ENCODE peak calls at places on chromosomes 7 and 10, in four cellular contexts. One of them, this sample, is unnamed.

GRCh38 chr10:130479906-130480305 is 343.7 kb downstream of the GLRX3 start:
- DNase-seq in mammary epithelial cell: no peak
- DNase-seq in lower lobe of right lung: no peak
- DNase-seq in RWPE2: no peak
- DNase-seq in this sample: no peak

GRCh38 chr7:19016140-19016539 is 101.3 kb downstream of the TWIST1 start:
- DNase-seq in mammary epithelial cell: peak
- DNase-seq in RWPE2: no peak
- DNase-seq in lower lobe of right lung: no peak
- DNase-seq in this sample: peak

GRCh38 chr10:96651998-96652431 is 65.2 kb upstream of the TM9SF3 start:
- DNase-seq in mammary epithelial cell: no peak
- DNase-seq in lower lobe of right lung: no peak
- DNase-seq in RWPE2: no peak
- DNase-seq in this sample: no peak

GRCh38 chr7:140923358-140924006 is 1.2 kb downstream of the BRAF start:
- DNase-seq in RWPE2: no peak
- DNase-seq in mammary epithelial cell: peak
- DNase-seq in lower lobe of right lung: no peak
- DNase-seq in this sample: peak

GRCh38 chr7:47474937-47475879 is 106.7 kb downstream of the TNS3 start:
- DNase-seq in lower lobe of right lung: peak
- DNase-seq in mammary epithelial cell: peak
- DNase-seq in RWPE2: peak
- DNase-seq in this sample: peak

GRCh38 chr10:77360121-77360520 is 277.5 kb downstream of the KCNMA1 start:
- DNase-seq in RWPE2: no peak
- DNase-seq in lower lobe of right lung: no peak
- DNase-seq in mammary epithelial cell: peak
- DNase-seq in this sample: peak

GRCh38 chr10:71995880-71996597 is 31.8 kb downstream of the CHST3 start:
- DNase-seq in lower lobe of right lung: no peak
- DNase-seq in RWPE2: no peak
- DNase-seq in mammary epithelial cell: no peak
- DNase-seq in this sample: no peak

GRCh38 chr10:125121003-125121402 is 39.4 kb downstream of the CTBP2 start:
- DNase-seq in lower lobe of right lung: no peak
- DNase-seq in RWPE2: peak
- DNase-seq in mammary epithelial cell: peak
- DNase-seq in this sample: peak

GRCh38 chr7:56538541-56539429 is 422.6 kb upstream of the NUPR2 start:
- DNase-seq in RWPE2: no peak
- DNase-seq in mammary epithelial cell: no peak
- DNase-seq in lower lobe of right lung: no peak
- DNase-seq in this sample: no peak

GRCh38 chr7:133936074-133936473 is 191.1 kb upstream of the LRGUK start:
- DNase-seq in RWPE2: no peak
- DNase-seq in lower lobe of right lung: no peak
- DNase-seq in mammary epithelial cell: no peak
- DNase-seq in this sample: peak

GRCh38 chr10:65142641-65143435 is 1621.6 kb downstream of the REEP3 start:
- DNase-seq in lower lobe of right lung: no peak
- DNase-seq in mammary epithelial cell: peak
- DNase-seq in RWPE2: no peak
- DNase-seq in this sample: peak

GRCh38 chr7:96887426-96887825 is 117.9 kb upstream of the DLX6 start:
- DNase-seq in lower lobe of right lung: no peak
- DNase-seq in mammary epithelial cell: peak
- DNase-seq in RWPE2: no peak
- DNase-seq in this sample: peak

GRCh38 chr7:85737426-85737825 is 550.6 kb upstream of the SEMA3D start:
- DNase-seq in mammary epithelial cell: no peak
- DNase-seq in RWPE2: no peak
- DNase-seq in lower lobe of right lung: no peak
- DNase-seq in this sample: no peak

GRCh38 chr10:83934062-83934461 is 205.2 kb upstream of the GHITM start:
- DNase-seq in lower lobe of right lung: no peak
- DNase-seq in mammary epithelial cell: no peak
- DNase-seq in RWPE2: no peak
- DNase-seq in this sample: no peak

GRCh38 chr7:48299580-48300169 is 128.4 kb downstream of the ABCA13 start:
- DNase-seq in RWPE2: no peak
- DNase-seq in mammary epithelial cell: peak
- DNase-seq in lower lobe of right lung: no peak
- DNase-seq in this sample: peak

GRCh38 chr10:58488921-58489320 is 23.8 kb upstream of the BICC1 start:
- DNase-seq in lower lobe of right lung: no peak
- DNase-seq in mammary epithelial cell: no peak
- DNase-seq in RWPE2: no peak
- DNase-seq in this sample: no peak

GRCh38 chr7:468141-468540 is 51.5 kb downstream of the PDGFA start:
- DNase-seq in RWPE2: no peak
- DNase-seq in mammary epithelial cell: no peak
- DNase-seq in lower lobe of right lung: no peak
- DNase-seq in this sample: no peak

GRCh38 chr10:22962817-22963216 is 35.0 kb downstream of the ARMC3 start:
- DNase-seq in RWPE2: no peak
- DNase-seq in mammary epithelial cell: no peak
- DNase-seq in lower lobe of right lung: no peak
- DNase-seq in this sample: no peak

GRCh38 chr7:116334555-116334954 is 124.2 kb downstream of the TES start:
- DNase-seq in lower lobe of right lung: no peak
- DNase-seq in RWPE2: no peak
- DNase-seq in mammary epithelial cell: no peak
- DNase-seq in this sample: peak

GRCh38 chr7:135795846-135796570 is 47.4 kb upstream of the FAM180A start:
- DNase-seq in mammary epithelial cell: peak
- DNase-seq in lower lobe of right lung: no peak
- DNase-seq in RWPE2: no peak
- DNase-seq in this sample: peak

GRCh38 chr10:128036746-128037542 is 89.3 kb downstream of the MKI67 start:
- DNase-seq in mammary epithelial cell: peak
- DNase-seq in RWPE2: peak
- DNase-seq in lower lobe of right lung: no peak
- DNase-seq in this sample: peak

GRCh38 chr7:30996883-30997282 is 33.1 kb downstream of the GHRHR start:
- DNase-seq in mammary epithelial cell: no peak
- DNase-seq in RWPE2: no peak
- DNase-seq in lower lobe of right lung: no peak
- DNase-seq in this sample: peak

GRCh38 chr10:6347391-6347951 is 144.7 kb downstream of the PFKFB3 start:
- DNase-seq in lower lobe of right lung: no peak
- DNase-seq in RWPE2: no peak
- DNase-seq in mammary epithelial cell: no peak
- DNase-seq in this sample: no peak

GRCh38 chr7:124130-124949 is 68.0 kb upstream of the FAM20C start:
- DNase-seq in lower lobe of right lung: no peak
- DNase-seq in mammary epithelial cell: no peak
- DNase-seq in RWPE2: no peak
- DNase-seq in this sample: no peak

GRCh38 chr7:24455813-24456525 is 117.3 kb upstream of the PALS2 start:
- DNase-seq in RWPE2: no peak
- DNase-seq in mammary epithelial cell: no peak
- DNase-seq in lower lobe of right lung: no peak
- DNase-seq in this sample: no peak

GRCh38 chr10:120984221-120984620 is 133.1 kb downstream of the WDR11 start:
- DNase-seq in RWPE2: no peak
- DNase-seq in lower lobe of right lung: no peak
- DNase-seq in mammary epithelial cell: no peak
- DNase-seq in this sample: no peak

GRCh38 chr7:4268040-4268965 is 413.8 kb upstream of the FOXK1 start:
- DNase-seq in mammary epithelial cell: no peak
- DNase-seq in lower lobe of right lung: no peak
- DNase-seq in RWPE2: no peak
- DNase-seq in this sample: no peak

GRCh38 chr10:50497758-50498157 is 126.0 kb downstream of the SGMS1 start:
- DNase-seq in RWPE2: no peak
- DNase-seq in mammary epithelial cell: peak
- DNase-seq in lower lobe of right lung: no peak
- DNase-seq in this sample: peak

GRCh38 chr7:128830231-128831177 is at the start of gene FLNC:
- DNase-seq in lower lobe of right lung: no peak
- DNase-seq in RWPE2: no peak
- DNase-seq in mammary epithelial cell: peak
- DNase-seq in this sample: peak

GRCh38 chr10:44195120-44196007 is 189.5 kb downstream of the CXCL12 start:
- DNase-seq in lower lobe of right lung: no peak
- DNase-seq in RWPE2: no peak
- DNase-seq in mammary epithelial cell: peak
- DNase-seq in this sample: no peak

GRCh38 chr10:112389147-112389822 is 15.4 kb downstream of the ACSL5 start:
- DNase-seq in mammary epithelial cell: peak
- DNase-seq in lower lobe of right lung: no peak
- DNase-seq in RWPE2: no peak
- DNase-seq in this sample: peak

GRCh38 chr7:157612664-157613561 is 276.1 kb downstream of the DNAJB6 start:
- DNase-seq in mammary epithelial cell: no peak
- DNase-seq in lower lobe of right lung: no peak
- DNase-seq in RWPE2: no peak
- DNase-seq in this sample: no peak

GRCh38 chr10:61016007-61016406 is 72.0 kb upstream of the RHOBTB1 start:
- DNase-seq in RWPE2: no peak
- DNase-seq in mammary epithelial cell: no peak
- DNase-seq in lower lobe of right lung: no peak
- DNase-seq in this sample: no peak

GRCh38 chr7:129258649-129259389 is 34.0 kb downstream of the AHCYL2 start:
- DNase-seq in lower lobe of right lung: no peak
- DNase-seq in mammary epithelial cell: no peak
- DNase-seq in RWPE2: no peak
- DNase-seq in this sample: peak

GRCh38 chr10:36489928-36490279 is 635.5 kb upstream of the ANKRD30A start:
- DNase-seq in RWPE2: no peak
- DNase-seq in mammary epithelial cell: peak
- DNase-seq in lower lobe of right lung: no peak
- DNase-seq in this sample: peak

GRCh38 chr7:136079066-136079465 is 101.9 kb upstream of the MTPN start:
- DNase-seq in mammary epithelial cell: no peak
- DNase-seq in lower lobe of right lung: no peak
- DNase-seq in RWPE2: no peak
- DNase-seq in this sample: no peak

GRCh38 chr10:96636546-96636945 is 49.7 kb upstream of the TM9SF3 start:
- DNase-seq in mammary epithelial cell: no peak
- DNase-seq in RWPE2: no peak
- DNase-seq in lower lobe of right lung: no peak
- DNase-seq in this sample: no peak

GRCh38 chr7:40983106-40983505 is 719.8 kb downstream of the INHBA start:
- DNase-seq in mammary epithelial cell: no peak
- DNase-seq in RWPE2: no peak
- DNase-seq in lower lobe of right lung: no peak
- DNase-seq in this sample: no peak

DNA sequence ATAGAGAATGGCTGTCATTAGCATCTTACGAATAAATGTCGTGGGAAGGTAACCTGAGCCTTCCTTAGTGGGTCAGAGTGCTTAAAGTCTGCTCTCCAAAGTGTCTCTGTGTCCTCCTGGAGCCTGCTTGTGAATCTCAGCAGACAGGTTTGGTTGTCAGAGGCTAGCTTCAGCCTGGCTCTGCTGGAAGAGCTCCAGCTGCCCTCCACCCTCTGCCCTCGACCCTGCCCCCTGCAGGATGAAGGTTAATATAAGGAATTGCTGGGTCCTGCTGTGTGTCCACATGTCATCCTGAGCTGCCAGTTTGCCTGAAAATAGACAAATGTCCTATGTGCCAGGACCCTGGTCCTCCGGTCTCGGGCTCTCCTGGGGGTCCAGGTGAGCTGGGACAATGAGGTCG is 33.5 kb downstream of the FAM241B start:
- DNase-seq in lower lobe of right lung: peak
- DNase-seq in mammary epithelial cell: no peak
- DNase-seq in RWPE2: no peak
- DNase-seq in this sample: no peak
- TF ChIP-seq CTCF in lower lobe of right lung: no peak
- TF ChIP-seq CTCF in mammary epithelial cell: no peak
- TF ChIP-seq CTCF in RWPE2: no peak
- TF ChIP-seq CTCF in this sample: no peak

DNA sequence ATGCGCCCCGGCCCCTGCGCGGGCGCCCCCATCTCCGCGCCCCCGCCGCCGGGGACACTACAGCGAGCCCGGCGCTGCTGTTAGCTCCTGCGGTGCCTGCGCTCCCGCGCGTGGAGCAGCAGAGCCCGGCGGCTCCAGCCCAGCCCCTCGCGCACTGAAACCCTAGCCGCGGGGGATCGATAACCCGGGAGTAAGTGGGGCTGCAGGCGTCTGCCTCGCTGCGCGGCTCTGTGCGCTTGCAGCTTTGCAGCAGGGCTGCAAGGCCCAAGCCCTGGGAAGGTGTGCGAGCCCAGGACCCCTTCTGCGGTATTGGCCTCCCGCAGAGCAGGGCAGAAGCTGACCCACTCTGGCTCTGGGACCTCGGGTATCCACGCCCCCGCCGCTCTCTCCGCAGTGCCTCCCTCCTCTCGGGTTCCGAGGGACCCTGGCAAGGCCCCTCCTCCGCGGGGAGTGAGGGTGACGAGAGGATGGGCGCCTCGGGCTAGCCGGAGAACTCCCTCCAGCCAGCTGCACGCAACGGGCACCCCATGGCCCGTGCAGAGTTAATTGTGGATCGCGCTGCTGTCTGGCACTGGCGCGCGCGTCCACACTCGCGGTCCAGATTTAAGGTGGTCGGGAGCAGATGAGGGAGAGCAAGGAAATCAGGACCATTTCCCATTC is 2.2 kb downstream of the SHH start:
- DNase-seq in mammary epithelial cell: no peak
- DNase-seq in lower lobe of right lung: peak
- DNase-seq in RWPE2: no peak
- DNase-seq in this sample: no peak
- H3K4me3 ChIP-seq in mammary epithelial cell: no peak
- H3K4me3 ChIP-seq in lower lobe of right lung: peak
- H3K4me3 ChIP-seq in RWPE2: no peak
- H3K4me3 ChIP-seq in this sample: no peak

GRCh38 chr7:150717821-150718420 is 1.5 kb downstream of the GIMAP1 start:
- DNase-seq in mammary epithelial cell: no peak
- DNase-seq in RWPE2: no peak
- DNase-seq in lower lobe of right lung: no peak
- DNase-seq in this sample: no peak

GRCh38 chr7:150716939-150717338 is 526 bp downstream of the GIMAP1 start:
- DNase-seq in mammary epithelial cell: no peak
- DNase-seq in RWPE2: no peak
- DNase-seq in lower lobe of right lung: no peak
- DNase-seq in this sample: no peak

GRCh38 chr7:150716368-150716767 is at the start of gene GIMAP1:
- DNase-seq in mammary epithelial cell: no peak
- DNase-seq in RWPE2: no peak
- DNase-seq in lower lobe of right lung: no peak
- DNase-seq in this sample: no peak

GRCh38 chr7:150715738-150716137 is 675 bp upstream of the GIMAP1 start:
- DNase-seq in mammary epithelial cell: no peak
- DNase-seq in RWPE2: no peak
- DNase-seq in lower lobe of right lung: no peak
- DNase-seq in this sample: no peak

GRCh38 chr7:150715293-150715692 is 1.1 kb upstream of the GIMAP1 start:
- DNase-seq in RWPE2: no peak
- DNase-seq in mammary epithelial cell: no peak
- DNase-seq in lower lobe of right lung: no peak
- DNase-seq in this sample: no peak
- TF ChIP-seq CTCF in RWPE2: no peak
- TF ChIP-seq CTCF in mammary epithelial cell: no peak
- TF ChIP-seq CTCF in lower lobe of right lung: no peak
- TF ChIP-seq CTCF in this sample: no peak

GRCh38 chr10:45592926-45593325 is 79.6 kb downstream of the ZFAND4 start:
- DNase-seq in lower lobe of right lung: no peak
- DNase-seq in RWPE2: no peak
- DNase-seq in mammary epithelial cell: no peak
- DNase-seq in this sample: no peak
- H3K4me3 ChIP-seq in lower lobe of right lung: peak
- H3K4me3 ChIP-seq in RWPE2: no peak
- H3K4me3 ChIP-seq in mammary epithelial cell: peak
- H3K4me3 ChIP-seq in this sample: no peak

This sample was measured in epithelial cell of esophagus.